ENCODE peak calls at places on chromosomes 7 and 10, in nine cellular contexts. One of them, this sample, is unnamed.

GRCh38 chr10:29199344-29199743 is 89.5 kb upstream of the LYZL1 start:
- DNase-seq in IMR-90: no peak
- DNase-seq in lower lobe of right lung: no peak
- DNase-seq in tibial artery: no peak
- DNase-seq in esophagus squamous epithelium: no peak
- DNase-seq in HepG2: no peak
- DNase-seq in psoas muscle: no peak
- DNase-seq in left ventricle myocardium inferior: no peak
- DNase-seq in adrenal gland: no peak
- DNase-seq in this sample: no peak

GRCh38 chr7:32941181-32941995 is 15.9 kb upstream of the FKBP9 start:
- DNase-seq in psoas muscle: no peak
- DNase-seq in tibial artery: no peak
- DNase-seq in left ventricle myocardium inferior: no peak
- DNase-seq in HepG2: peak; percentile 45
- DNase-seq in adrenal gland: no peak
- DNase-seq in IMR-90: no peak
- DNase-seq in esophagus squamous epithelium: no peak
- DNase-seq in lower lobe of right lung: no peak
- DNase-seq in this sample: no peak

GRCh38 chr10:28986117-28986792 is 302.6 kb upstream of the LYZL1 start:
- DNase-seq in IMR-90: peak; percentile 42
- DNase-seq in lower lobe of right lung: no peak
- DNase-seq in psoas muscle: no peak
- DNase-seq in esophagus squamous epithelium: no peak
- DNase-seq in adrenal gland: no peak
- DNase-seq in HepG2: no peak
- DNase-seq in tibial artery: no peak
- DNase-seq in left ventricle myocardium inferior: no peak
- DNase-seq in this sample: no peak

GRCh38 chr10:48523820-48524758 is 80.8 kb downstream of the ARHGAP22 start:
- DNase-seq in lower lobe of right lung: no peak
- DNase-seq in esophagus squamous epithelium: no peak
- DNase-seq in psoas muscle: no peak
- DNase-seq in HepG2: no peak
- DNase-seq in tibial artery: no peak
- DNase-seq in adrenal gland: peak; percentile 27
- DNase-seq in IMR-90: no peak
- DNase-seq in left ventricle myocardium inferior: no peak
- DNase-seq in this sample: no peak

GRCh38 chr7:128318696-128319095 is 25.0 kb downstream of the RBM28 start:
- DNase-seq in HepG2: no peak
- DNase-seq in tibial artery: no peak
- DNase-seq in left ventricle myocardium inferior: no peak
- DNase-seq in psoas muscle: no peak
- DNase-seq in adrenal gland: no peak
- DNase-seq in lower lobe of right lung: no peak
- DNase-seq in esophagus squamous epithelium: no peak
- DNase-seq in IMR-90: no peak
- DNase-seq in this sample: no peak

GRCh38 chr10:132926777-132927650 is 15.4 kb downstream of the CFAP46 start:
- DNase-seq in HepG2: no peak
- DNase-seq in left ventricle myocardium inferior: no peak
- DNase-seq in lower lobe of right lung: peak; percentile 41
- DNase-seq in IMR-90: no peak
- DNase-seq in tibial artery: no peak
- DNase-seq in psoas muscle: peak; percentile 37
- DNase-seq in adrenal gland: no peak
- DNase-seq in esophagus squamous epithelium: no peak
- DNase-seq in this sample: peak; percentile 4

GRCh38 chr10:96743988-96744585 is 23.8 kb upstream of the PIK3AP1 start:
- DNase-seq in HepG2: peak; percentile 44
- DNase-seq in left ventricle myocardium inferior: no peak
- DNase-seq in IMR-90: peak; percentile 29
- DNase-seq in psoas muscle: no peak
- DNase-seq in lower lobe of right lung: no peak
- DNase-seq in adrenal gland: no peak
- DNase-seq in esophagus squamous epithelium: no peak
- DNase-seq in tibial artery: no peak
- DNase-seq in this sample: peak; percentile 21

GRCh38 chr10:92208736-92209135 is 82.1 kb downstream of the CPEB3 start:
- DNase-seq in adrenal gland: no peak
- DNase-seq in esophagus squamous epithelium: no peak
- DNase-seq in IMR-90: peak; percentile 27
- DNase-seq in tibial artery: no peak
- DNase-seq in left ventricle myocardium inferior: no peak
- DNase-seq in HepG2: no peak
- DNase-seq in lower lobe of right lung: no peak
- DNase-seq in psoas muscle: no peak
- DNase-seq in this sample: no peak

GRCh38 chr7:1933066-1933835 is 263.2 kb downstream of the ELFN1 start:
- DNase-seq in HepG2: no peak
- DNase-seq in IMR-90: no peak
- DNase-seq in left ventricle myocardium inferior: no peak
- DNase-seq in esophagus squamous epithelium: no peak
- DNase-seq in psoas muscle: no peak
- DNase-seq in tibial artery: no peak
- DNase-seq in adrenal gland: no peak
- DNase-seq in lower lobe of right lung: no peak
- DNase-seq in this sample: no peak

GRCh38 chr10:33258951-33259350 is 75.5 kb downstream of the NRP1 start:
- DNase-seq in IMR-90: peak; percentile 73
- DNase-seq in HepG2: no peak
- DNase-seq in tibial artery: no peak
- DNase-seq in lower lobe of right lung: no peak
- DNase-seq in adrenal gland: no peak
- DNase-seq in psoas muscle: no peak
- DNase-seq in left ventricle myocardium inferior: no peak
- DNase-seq in esophagus squamous epithelium: no peak
- DNase-seq in this sample: no peak

GRCh38 chr7:142017451-142017850 is 21.8 kb downstream of the MGAM start:
- DNase-seq in psoas muscle: no peak
- DNase-seq in lower lobe of right lung: no peak
- DNase-seq in adrenal gland: no peak
- DNase-seq in IMR-90: no peak
- DNase-seq in left ventricle myocardium inferior: no peak
- DNase-seq in HepG2: no peak
- DNase-seq in esophagus squamous epithelium: no peak
- DNase-seq in tibial artery: no peak
- DNase-seq in this sample: no peak

GRCh38 chr10:114682121-114682520 is 24.0 kb upstream of the ABLIM1 start:
- DNase-seq in psoas muscle: no peak
- DNase-seq in HepG2: no peak
- DNase-seq in left ventricle myocardium inferior: no peak
- DNase-seq in tibial artery: no peak
- DNase-seq in lower lobe of right lung: no peak
- DNase-seq in adrenal gland: no peak
- DNase-seq in IMR-90: no peak
- DNase-seq in esophagus squamous epithelium: no peak
- DNase-seq in this sample: no peak

GRCh38 chr10:79346388-79347225 is 662 bp upstream of the PPIF start:
- DNase-seq in psoas muscle: no peak
- DNase-seq in adrenal gland: no peak
- DNase-seq in IMR-90: no peak
- DNase-seq in left ventricle myocardium inferior: no peak
- DNase-seq in esophagus squamous epithelium: no peak
- DNase-seq in HepG2: no peak
- DNase-seq in tibial artery: no peak
- DNase-seq in lower lobe of right lung: no peak
- DNase-seq in this sample: no peak

GRCh38 chr7:90312745-90313144 is 8.4 kb downstream of the FAM237B start:
- DNase-seq in tibial artery: no peak
- DNase-seq in adrenal gland: no peak
- DNase-seq in left ventricle myocardium inferior: no peak
- DNase-seq in psoas muscle: no peak
- DNase-seq in HepG2: peak; percentile 6
- DNase-seq in IMR-90: no peak
- DNase-seq in esophagus squamous epithelium: no peak
- DNase-seq in lower lobe of right lung: no peak
- DNase-seq in this sample: no peak
- TF ChIP-seq CTCF in tibial artery: peak; percentile 6
- TF ChIP-seq CTCF in adrenal gland: no peak
- TF ChIP-seq CTCF in left ventricle myocardium inferior: no peak
- TF ChIP-seq CTCF in psoas muscle: no peak
- TF ChIP-seq CTCF in HepG2: no peak
- TF ChIP-seq CTCF in IMR-90: peak; percentile 28
- TF ChIP-seq CTCF in esophagus squamous epithelium: peak; percentile 22
- TF ChIP-seq CTCF in lower lobe of right lung: no peak
- TF ChIP-seq CTCF in this sample: no peak

GRCh38 chr7:155439311-155440017 is 18.5 kb upstream of the EN2 start:
- DNase-seq in adrenal gland: no peak
- DNase-seq in left ventricle myocardium inferior: no peak
- DNase-seq in esophagus squamous epithelium: no peak
- DNase-seq in IMR-90: no peak
- DNase-seq in lower lobe of right lung: peak; percentile 34
- DNase-seq in psoas muscle: no peak
- DNase-seq in HepG2: no peak
- DNase-seq in tibial artery: no peak
- DNase-seq in this sample: no peak
- H3K4me1 ChIP-seq in adrenal gland: no peaks in the 10 kb centered on the region
- H3K4me1 ChIP-seq in left ventricle myocardium inferior: no peaks in the 10 kb centered on the region
- H3K4me1 ChIP-seq in esophagus squamous epithelium: no peaks in the 10 kb centered on the region
- H3K4me1 ChIP-seq in IMR-90: no peaks in the 10 kb centered on the region
- H3K4me1 ChIP-seq in lower lobe of right lung: no peaks in the 10 kb centered on the region
- H3K4me1 ChIP-seq in psoas muscle: no peaks in the 10 kb centered on the region
- H3K4me1 ChIP-seq in HepG2: no peaks in the 10 kb centered on the region
- H3K4me1 ChIP-seq in tibial artery: no peaks in the 10 kb centered on the region
- H3K4me1 ChIP-seq in this sample: no peaks in the 10 kb centered on the region

GRCh38 chr7:150979706-150980390 is 1.7 kb upstream of the KCNH2 start:
- DNase-seq in psoas muscle: no peak
- DNase-seq in adrenal gland: no peak
- DNase-seq in IMR-90: no peak
- DNase-seq in esophagus squamous epithelium: no peak
- DNase-seq in tibial artery: no peak
- DNase-seq in lower lobe of right lung: no peak
- DNase-seq in left ventricle myocardium inferior: no peak
- DNase-seq in HepG2: no peak
- DNase-seq in this sample: no peak
- H3K27me3 ChIP-seq in psoas muscle: peaks cover 76% of the 10 kb centered on the region
- H3K27me3 ChIP-seq in adrenal gland: peaks cover 19% of the 10 kb centered on the region
- H3K27me3 ChIP-seq in IMR-90: peaks cover 51% of the 10 kb centered on the region
- H3K27me3 ChIP-seq in esophagus squamous epithelium: peaks cover 89% of the 10 kb centered on the region
- H3K27me3 ChIP-seq in tibial artery: no peaks in the 10 kb centered on the region
- H3K27me3 ChIP-seq in lower lobe of right lung: peaks cover 69% of the 10 kb centered on the region
- H3K27me3 ChIP-seq in left ventricle myocardium inferior: peaks cover 76% of the 10 kb centered on the region
- H3K27me3 ChIP-seq in HepG2: peaks cover 6% of the 10 kb centered on the region
- H3K27me3 ChIP-seq in this sample: peaks cover 25% of the 10 kb centered on the region

GRCh38 chr10:93678386-93678785 is 24.0 kb downstream of the FRA10AC1 start:
- DNase-seq in adrenal gland: no peak
- DNase-seq in HepG2: no peak
- DNase-seq in lower lobe of right lung: no peak
- DNase-seq in left ventricle myocardium inferior: no peak
- DNase-seq in psoas muscle: no peak
- DNase-seq in IMR-90: no peak
- DNase-seq in esophagus squamous epithelium: no peak
- DNase-seq in tibial artery: no peak
- DNase-seq in this sample: no peak

GRCh38 chr10:93678805-93679587 is 23.4 kb downstream of the FRA10AC1 start:
- DNase-seq in psoas muscle: no peak
- DNase-seq in HepG2: no peak
- DNase-seq in lower lobe of right lung: no peak
- DNase-seq in tibial artery: no peak
- DNase-seq in adrenal gland: no peak
- DNase-seq in esophagus squamous epithelium: no peak
- DNase-seq in IMR-90: no peak
- DNase-seq in left ventricle myocardium inferior: no peak
- DNase-seq in this sample: no peak

GRCh38 chr10:93680414-93681047 is 21.9 kb downstream of the FRA10AC1 start:
- DNase-seq in lower lobe of right lung: no peak
- DNase-seq in HepG2: peak; percentile 38
- DNase-seq in left ventricle myocardium inferior: no peak
- DNase-seq in adrenal gland: no peak
- DNase-seq in IMR-90: peak; percentile 37
- DNase-seq in psoas muscle: no peak
- DNase-seq in esophagus squamous epithelium: no peak
- DNase-seq in tibial artery: no peak
- DNase-seq in this sample: no peak
- TF ChIP-seq CTCF in lower lobe of right lung: no peak
- TF ChIP-seq CTCF in HepG2: peak; percentile 71
- TF ChIP-seq CTCF in left ventricle myocardium inferior: peak; percentile 59
- TF ChIP-seq CTCF in adrenal gland: peak; percentile 71
- TF ChIP-seq CTCF in IMR-90: peak; percentile 57
- TF ChIP-seq CTCF in psoas muscle: peak; percentile 26
- TF ChIP-seq CTCF in esophagus squamous epithelium: peak; percentile 56
- TF ChIP-seq CTCF in tibial artery: peak; percentile 17
- TF ChIP-seq CTCF in this sample: no peak